ENCODE peak calls at places on chromosomes 7 and 10, in nine cellular contexts. One of them, this sample, is unnamed.

GRCh38 chr10:50941629-50942028 is 56.2 kb upstream of the A1CF start:
- DNase-seq in neural progenitor cell: no peak
- DNase-seq in GM23338: no peak
- DNase-seq in OCI-LY7: no peak
- DNase-seq in PC-3: no peak
- DNase-seq in SK-N-SH: no peak
- DNase-seq in hepatocyte: no peak
- DNase-seq in MM.1S: no peak
- DNase-seq in HCT116: no peak
- DNase-seq in this sample: no peak

GRCh38 chr7:151367304-151367703 is 25.7 kb downstream of the NUB1 start:
- DNase-seq in neural progenitor cell: no peak
- DNase-seq in GM23338: no peak
- DNase-seq in OCI-LY7: no peak
- DNase-seq in PC-3: peak
- DNase-seq in SK-N-SH: no peak
- DNase-seq in hepatocyte: no peak
- DNase-seq in MM.1S: no peak
- DNase-seq in HCT116: no peak
- DNase-seq in this sample: peak

GRCh38 chr10:84541289-84541637 is 212.9 kb downstream of the CCSER2 start:
- DNase-seq in neural progenitor cell: peak
- DNase-seq in GM23338: peak
- DNase-seq in OCI-LY7: no peak
- DNase-seq in PC-3: no peak
- DNase-seq in SK-N-SH: no peak
- DNase-seq in hepatocyte: no peak
- DNase-seq in MM.1S: no peak
- DNase-seq in HCT116: no peak
- DNase-seq in this sample: peak

GRCh38 chr7:132240262-132240661 is 336.0 kb downstream of the PLXNA4 start:
- DNase-seq in neural progenitor cell: no peak
- DNase-seq in GM23338: no peak
- DNase-seq in OCI-LY7: no peak
- DNase-seq in PC-3: no peak
- DNase-seq in SK-N-SH: no peak
- DNase-seq in hepatocyte: no peak
- DNase-seq in MM.1S: no peak
- DNase-seq in HCT116: no peak
- DNase-seq in this sample: no peak

GRCh38 chr10:113158183-113158582 is 208.1 kb downstream of the TCF7L2 start:
- DNase-seq in neural progenitor cell: no peak
- DNase-seq in GM23338: peak
- DNase-seq in OCI-LY7: no peak
- DNase-seq in PC-3: no peak
- DNase-seq in SK-N-SH: peak
- DNase-seq in hepatocyte: no peak
- DNase-seq in MM.1S: no peak
- DNase-seq in HCT116: no peak
- DNase-seq in this sample: peak

GRCh38 chr7:39606941-39607340 is 16.4 kb upstream of the RALA start:
- DNase-seq in neural progenitor cell: no peak
- DNase-seq in GM23338: no peak
- DNase-seq in OCI-LY7: no peak
- DNase-seq in PC-3: no peak
- DNase-seq in SK-N-SH: no peak
- DNase-seq in hepatocyte: no peak
- DNase-seq in MM.1S: no peak
- DNase-seq in HCT116: no peak
- DNase-seq in this sample: no peak

GRCh38 chr10:100879741-100880360 is 32.9 kb upstream of the SLF2 start:
- DNase-seq in neural progenitor cell: peak
- DNase-seq in GM23338: peak
- DNase-seq in OCI-LY7: no peak
- DNase-seq in PC-3: no peak
- DNase-seq in SK-N-SH: no peak
- DNase-seq in hepatocyte: no peak
- DNase-seq in MM.1S: no peak
- DNase-seq in HCT116: no peak
- DNase-seq in this sample: no peak

GRCh38 chr10:28875535-28876208 is 198.4 kb downstream of the BAMBI start:
- DNase-seq in neural progenitor cell: peak
- DNase-seq in GM23338: peak
- DNase-seq in OCI-LY7: no peak
- DNase-seq in PC-3: peak
- DNase-seq in SK-N-SH: no peak
- DNase-seq in hepatocyte: peak
- DNase-seq in MM.1S: no peak
- DNase-seq in HCT116: no peak
- DNase-seq in this sample: no peak

GRCh38 chr7:116434820-116435341 is 64.7 kb upstream of the CAV2 start:
- DNase-seq in neural progenitor cell: no peak
- DNase-seq in GM23338: no peak
- DNase-seq in OCI-LY7: no peak
- DNase-seq in PC-3: peak
- DNase-seq in SK-N-SH: no peak
- DNase-seq in hepatocyte: no peak
- DNase-seq in MM.1S: no peak
- DNase-seq in HCT116: peak
- DNase-seq in this sample: peak

GRCh38 chr7:9507281-9507680 is 1073.9 kb downstream of the NXPH1 start:
- DNase-seq in neural progenitor cell: peak
- DNase-seq in GM23338: peak
- DNase-seq in OCI-LY7: no peak
- DNase-seq in PC-3: no peak
- DNase-seq in SK-N-SH: no peak
- DNase-seq in hepatocyte: peak
- DNase-seq in MM.1S: no peak
- DNase-seq in HCT116: no peak
- DNase-seq in this sample: no peak

GRCh38 chr10:99234739-99235468 is 748 bp downstream of the HPSE2 start:
- DNase-seq in neural progenitor cell: peak
- DNase-seq in GM23338: peak
- DNase-seq in OCI-LY7: no peak
- DNase-seq in PC-3: no peak
- DNase-seq in SK-N-SH: no peak
- DNase-seq in hepatocyte: peak
- DNase-seq in MM.1S: peak
- DNase-seq in HCT116: no peak
- DNase-seq in this sample: peak

GRCh38 chr7:151351027-151351426 is 9.4 kb downstream of the NUB1 start:
- DNase-seq in neural progenitor cell: peak
- DNase-seq in GM23338: peak
- DNase-seq in OCI-LY7: peak
- DNase-seq in PC-3: no peak
- DNase-seq in SK-N-SH: peak
- DNase-seq in hepatocyte: no peak
- DNase-seq in MM.1S: no peak
- DNase-seq in HCT116: no peak
- DNase-seq in this sample: no peak

GRCh38 chr7:71615017-71615416 is 483.1 kb downstream of the GALNT17 start:
- DNase-seq in neural progenitor cell: no peak
- DNase-seq in GM23338: peak
- DNase-seq in OCI-LY7: no peak
- DNase-seq in PC-3: no peak
- DNase-seq in SK-N-SH: no peak
- DNase-seq in hepatocyte: no peak
- DNase-seq in MM.1S: no peak
- DNase-seq in HCT116: no peak
- DNase-seq in this sample: peak

GRCh38 chr10:113648478-113648877 is 15.4 kb downstream of the NRAP start:
- DNase-seq in neural progenitor cell: no peak
- DNase-seq in GM23338: no peak
- DNase-seq in OCI-LY7: no peak
- DNase-seq in PC-3: peak
- DNase-seq in SK-N-SH: no peak
- DNase-seq in hepatocyte: no peak
- DNase-seq in MM.1S: no peak
- DNase-seq in HCT116: no peak
- DNase-seq in this sample: peak

GRCh38 chr10:131921191-131921590 is 20.4 kb downstream of the PPP2R2D start:
- DNase-seq in neural progenitor cell: peak
- DNase-seq in GM23338: peak
- DNase-seq in OCI-LY7: no peak
- DNase-seq in PC-3: no peak
- DNase-seq in SK-N-SH: no peak
- DNase-seq in hepatocyte: no peak
- DNase-seq in MM.1S: no peak
- DNase-seq in HCT116: no peak
- DNase-seq in this sample: no peak

GRCh38 chr10:23417254-23417653 is 21.6 kb upstream of the OTUD1 start:
- DNase-seq in neural progenitor cell: no peak
- DNase-seq in GM23338: peak
- DNase-seq in OCI-LY7: no peak
- DNase-seq in PC-3: peak
- DNase-seq in SK-N-SH: no peak
- DNase-seq in hepatocyte: no peak
- DNase-seq in MM.1S: no peak
- DNase-seq in HCT116: no peak
- DNase-seq in this sample: no peak

GRCh38 chr7:25636871-25637283 is 408.6 kb upstream of the NPVF start:
- DNase-seq in neural progenitor cell: no peak
- DNase-seq in GM23338: no peak
- DNase-seq in OCI-LY7: no peak
- DNase-seq in PC-3: no peak
- DNase-seq in SK-N-SH: peak
- DNase-seq in hepatocyte: peak
- DNase-seq in MM.1S: no peak
- DNase-seq in HCT116: no peak
- DNase-seq in this sample: no peak

GRCh38 chr7:3482147-3482921 is 181.3 kb downstream of the SDK1 start:
- DNase-seq in neural progenitor cell: peak
- DNase-seq in GM23338: peak
- DNase-seq in OCI-LY7: peak
- DNase-seq in PC-3: peak
- DNase-seq in SK-N-SH: peak
- DNase-seq in hepatocyte: peak
- DNase-seq in MM.1S: no peak
- DNase-seq in HCT116: peak
- DNase-seq in this sample: peak

DNA sequence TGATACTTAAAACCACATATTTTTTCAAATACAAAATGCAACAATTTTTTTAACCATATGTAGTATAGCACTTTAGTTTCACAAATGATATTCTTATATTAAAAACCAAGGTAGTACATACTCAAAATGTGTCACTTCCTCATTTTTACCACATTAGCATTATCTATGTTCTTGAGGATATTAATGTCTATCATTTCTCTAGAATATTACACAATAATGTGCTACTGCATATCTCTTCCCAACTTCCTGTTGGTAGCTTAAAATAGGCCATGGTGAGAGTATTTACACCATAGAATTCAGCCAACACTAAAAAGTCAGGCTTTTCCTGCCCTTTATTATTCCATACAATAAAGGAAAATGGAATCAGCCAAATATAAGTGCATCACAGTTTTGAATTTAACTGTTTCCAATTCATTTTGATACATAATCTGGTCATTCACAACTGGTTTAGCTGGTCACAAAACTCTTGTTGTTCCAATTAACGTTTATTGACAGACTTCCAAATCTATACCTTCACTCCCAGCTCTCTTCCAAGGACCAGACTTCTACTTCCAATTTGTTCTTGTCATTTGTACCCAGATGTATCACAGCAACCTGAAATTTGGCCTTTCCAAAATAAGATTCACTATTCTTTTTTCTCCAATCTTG is 20.0 kb upstream of the LRRC17 start:
- DNase-seq in neural progenitor cell: no peak
- DNase-seq in GM23338: no peak
- DNase-seq in OCI-LY7: no peak
- DNase-seq in PC-3: no peak
- DNase-seq in SK-N-SH: no peak
- DNase-seq in hepatocyte: no peak
- DNase-seq in MM.1S: no peak
- DNase-seq in HCT116: no peak
- DNase-seq in this sample: peak
- TF ChIP-seq EZH2phosphoT487 in neural progenitor cell: no peak
- TF ChIP-seq EZH2phosphoT487 in GM23338: no peak
- TF ChIP-seq EZH2phosphoT487 in OCI-LY7: no peak
- TF ChIP-seq EZH2phosphoT487 in PC-3: no peak
- TF ChIP-seq EZH2phosphoT487 in SK-N-SH: no peak
- TF ChIP-seq EZH2phosphoT487 in hepatocyte: no peak
- TF ChIP-seq EZH2phosphoT487 in MM.1S: no peak
- TF ChIP-seq EZH2phosphoT487 in HCT116: no peak
- TF ChIP-seq EZH2phosphoT487 in this sample: no peak

GRCh38 chr7:144516729-144517128 is 113.2 kb upstream of the NOBOX start:
- DNase-seq in neural progenitor cell: no peak
- DNase-seq in GM23338: peak
- DNase-seq in OCI-LY7: no peak
- DNase-seq in PC-3: no peak
- DNase-seq in SK-N-SH: no peak
- DNase-seq in hepatocyte: no peak
- DNase-seq in MM.1S: peak
- DNase-seq in HCT116: no peak
- DNase-seq in this sample: no peak
- H3K27ac ChIP-seq in neural progenitor cell: no peak
- H3K27ac ChIP-seq in GM23338: no peak
- H3K27ac ChIP-seq in OCI-LY7: no peak
- H3K27ac ChIP-seq in PC-3: no peak
- H3K27ac ChIP-seq in SK-N-SH: no peak
- H3K27ac ChIP-seq in hepatocyte: no peak
- H3K27ac ChIP-seq in MM.1S: no peak
- H3K27ac ChIP-seq in HCT116: no peak
- H3K27ac ChIP-seq in this sample: no peak

DNA sequence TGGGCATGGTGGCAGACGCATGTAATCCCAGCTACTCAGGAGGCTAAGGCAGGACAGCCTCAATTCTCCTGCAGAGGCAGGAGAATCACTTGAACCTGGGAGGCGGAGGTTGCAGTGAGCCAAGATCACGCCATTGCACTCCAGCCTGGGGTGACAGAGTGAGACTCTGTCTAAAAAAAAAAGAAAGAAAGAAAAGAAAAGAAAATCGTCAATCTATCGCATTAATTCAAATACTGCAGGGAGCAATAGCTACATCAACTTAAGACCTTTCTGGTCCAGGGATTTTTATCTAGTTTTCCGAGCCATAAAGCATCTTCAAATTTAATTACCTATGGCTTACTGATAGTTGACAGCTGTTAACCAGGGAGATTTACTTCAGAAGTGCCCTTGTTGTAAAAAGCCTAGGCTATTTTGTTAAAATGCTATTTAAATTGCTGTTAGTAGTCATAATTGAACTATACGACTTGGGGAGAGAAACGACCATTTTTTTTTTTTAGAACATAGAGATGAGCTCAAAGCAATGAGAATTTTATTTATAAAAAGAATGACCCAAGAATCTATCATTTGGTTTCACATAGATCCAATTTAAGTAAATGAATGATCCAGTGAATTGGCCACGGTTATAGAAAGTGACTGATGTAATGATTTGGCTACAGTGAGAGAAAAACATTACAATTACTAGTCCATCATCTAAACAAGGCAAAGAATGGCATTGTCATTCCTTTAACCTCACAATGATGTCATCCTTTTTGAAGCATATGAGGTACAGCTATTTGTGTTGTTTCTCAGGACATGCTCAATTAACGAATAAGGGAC is 85.4 kb downstream of the SEMA3C start:
- DNase-seq in neural progenitor cell: no peak
- DNase-seq in GM23338: no peak
- DNase-seq in OCI-LY7: no peak
- DNase-seq in PC-3: no peak
- DNase-seq in SK-N-SH: no peak
- DNase-seq in hepatocyte: no peak
- DNase-seq in MM.1S: no peak
- DNase-seq in HCT116: no peak
- DNase-seq in this sample: peak
- TF ChIP-seq EZH2phosphoT487 in neural progenitor cell: no peak
- TF ChIP-seq EZH2phosphoT487 in GM23338: no peak
- TF ChIP-seq EZH2phosphoT487 in OCI-LY7: no peak
- TF ChIP-seq EZH2phosphoT487 in PC-3: no peak
- TF ChIP-seq EZH2phosphoT487 in SK-N-SH: no peak
- TF ChIP-seq EZH2phosphoT487 in hepatocyte: no peak
- TF ChIP-seq EZH2phosphoT487 in MM.1S: no peak
- TF ChIP-seq EZH2phosphoT487 in HCT116: no peak
- TF ChIP-seq EZH2phosphoT487 in this sample: no peak

GRCh38 chr7:5574770-5575269 is 151.2 kb upstream of the TNRC18 start:
- DNase-seq in neural progenitor cell: peak
- DNase-seq in GM23338: peak
- DNase-seq in OCI-LY7: no peak
- DNase-seq in PC-3: no peak
- DNase-seq in SK-N-SH: peak
- DNase-seq in hepatocyte: no peak
- DNase-seq in MM.1S: no peak
- DNase-seq in HCT116: no peak
- DNase-seq in this sample: no peak
- H3K27ac ChIP-seq in neural progenitor cell: no peak
- H3K27ac ChIP-seq in GM23338: peak
- H3K27ac ChIP-seq in OCI-LY7: no peak
- H3K27ac ChIP-seq in PC-3: no peak
- H3K27ac ChIP-seq in SK-N-SH: no peak
- H3K27ac ChIP-seq in hepatocyte: peak
- H3K27ac ChIP-seq in MM.1S: no peak
- H3K27ac ChIP-seq in HCT116: no peak
- H3K27ac ChIP-seq in this sample: no peak